ENCODE peak calls at places on chromosomes 16 and 17, in six cellular contexts. C, T, H, B, M and U are unnamed samples.

GRCh38 chr17:51044964-51045363 is 75.7 kb downstream of the SPAG9 start:
- DNase-seq in B (no peak), M (no peak), T (no peak), H (no peak), C (no peak), U (no peak)

GRCh38 chr16:51834131-51834530 is 683.1 kb upstream of the SALL1 start:
- DNase-seq in H (no peak), C (peak; percentile 40), T (no peak), M (no peak), B (no peak), U (no peak)

GRCh38 chr16:62249069-62249468 is 212.8 kb upstream of the CDH8 start:
- DNase-seq in B (no peak), T (no peak), M (no peak), H (no peak), C (no peak), U (no peak)

GRCh38 chr16:73956592-73957495 is 339.8 kb upstream of the PSMD7 start:
- DNase-seq in T (peak; percentile 52), B (peak; percentile 39), H (peak; percentile 70), C (peak; percentile 63), M (no peak), U (no peak)

GRCh38 chr17:14245629-14246028 is 9.0 kb upstream of the CDRT15 start:
- DNase-seq in M (no peak), H (no peak), B (no peak), C (no peak), T (no peak), U (no peak)

GRCh38 chr17:62057696-62058095 is 7.4 kb downstream of the MED13 start:
- DNase-seq in H (no peak), B (no peak), T (no peak), M (no peak), C (no peak), U (no peak)

GRCh38 chr16:88533381-88533831 is 36.8 kb upstream of the ZC3H18 start:
- DNase-seq in C (peak; percentile 16), B (no peak), H (peak; percentile 7), M (no peak), T (no peak), U (no peak)

GRCh38 chr17:75289832-75290337 is 652 bp upstream of the SLC25A19 start:
- DNase-seq in H (peak; percentile 48), T (no peak), B (no peak), C (peak; percentile 64), M (no peak), U (no peak)

GRCh38 chr16:80938035-80938927 is 68.4 kb downstream of the CMC2 start:
- DNase-seq in C (peak; percentile 98), M (no peak), H (no peak), B (peak; percentile 92), T (no peak), U (no peak)

GRCh38 chr17:79678856-79679255 is 51.9 kb upstream of the ENPP7 start:
- DNase-seq in C (no peak), B (no peak), M (no peak), T (no peak), H (no peak), U (no peak)

GRCh38 chr17:62617894-62618472 is 9.5 kb upstream of the MRC2 start:
- DNase-seq in C (no peak), T (no peak), B (no peak), H (no peak), M (no peak), U (no peak)

GRCh38 chr16:8935989-8936388 is 27.7 kb downstream of the USP7 start:
- DNase-seq in C (no peak), H (no peak), T (peak; percentile 65), B (no peak), M (no peak), U (no peak)

GRCh38 chr16:78307824-78308528 is 208.5 kb downstream of the WWOX start:
- DNase-seq in C (no peak), B (no peak), T (no peak), H (no peak), M (no peak), U (no peak)

GRCh38 chr17:78933025-78933958 is 8.1 kb upstream of the TIMP2 start:
- DNase-seq in B (peak; percentile 84), C (peak; percentile 96), M (no peak), T (peak; percentile 35), H (no peak), U (no peak)

GRCh38 chr16:28823291-28823718 is 506 bp downstream of the ATXN2L start:
- DNase-seq in B (no peak), H (peak; percentile 33), M (no peak), T (no peak), C (no peak), U (no peak)

GRCh38 chr17:55177159-55177913 is 87.4 kb upstream of the HLF start:
- DNase-seq in B (no peak), C (no peak), M (no peak), T (peak; percentile 61), H (no peak), U (no peak)

GRCh38 chr17:78961571-78961970 is 18.2 kb downstream of the LGALS3BP start:
- DNase-seq in H (no peak), M (no peak), C (no peak), B (no peak), T (peak; percentile 20), U (no peak)

GRCh38 chr16:4052801-4053662 is 63.2 kb downstream of the ADCY9 start:
- DNase-seq in M (peak; percentile 26), B (peak; percentile 59), H (no peak), T (no peak), C (peak; percentile 71), U (peak; percentile 39)

GRCh38 chr16:89054714-89055113 is 38.9 kb upstream of the ACSF3 start:
- DNase-seq in C (no peak), H (no peak), M (no peak), B (no peak), T (no peak), U (no peak)

GRCh38 chr17:39462644-39463375 is 1.5 kb downstream of the CDK12 start:
- DNase-seq in B (no peak), H (no peak), C (no peak), T (no peak), M (no peak), U (no peak)

GRCh38 chr17:45722161-45722560 is 62.0 kb upstream of the CRHR1 start:
- DNase-seq in B (no peak), M (no peak), H (peak; percentile 57), T (peak; percentile 89), C (peak; percentile 29), U (no peak)
- TF ChIP-seq CTCF in B (no peak), M (no peak), H (peak; percentile 72), T (peak; percentile 78), C (peak; percentile 73), U (peak; percentile 69)

GRCh38 chr16:85825326-85825725 is 25.8 kb downstream of the COX4I1 start:
- DNase-seq in M (no peak), H (no peak), T (peak; percentile 49), B (no peak), C (no peak), U (no peak)
- TF ChIP-seq CTCF in M (no peak), H (no peak), T (peak; percentile 60), B (no peak), C (peak; percentile 33), U (peak; percentile 19)

GRCh38 chr17:31466096-31466495 is 74.6 kb downstream of the RAB11FIP4 start:
- DNase-seq in B (no peak), H (peak; percentile 22), T (no peak), C (no peak), M (no peak), U (no peak)

GRCh38 chr17:31470592-31470991 is 79.1 kb downstream of the RAB11FIP4 start:
- DNase-seq in B (no peak), M (no peak), C (no peak), H (no peak), T (no peak), U (no peak)

GRCh38 chr17:31467502-31468256 is 76.2 kb downstream of the RAB11FIP4 start:
- DNase-seq in H (no peak), B (no peak), M (no peak), C (no peak), T (no peak), U (no peak)

GRCh38 chr17:31472137-31472536 is 80.7 kb downstream of the RAB11FIP4 start:
- DNase-seq in B (no peak), M (no peak), H (no peak), C (no peak), T (no peak), U (no peak)

GRCh38 chr17:31469959-31470358 is 78.5 kb downstream of the RAB11FIP4 start:
- DNase-seq in B (no peak), T (peak; percentile 75), C (no peak), M (no peak), H (no peak), U (no peak)
- TF ChIP-seq CTCF in B (no peak), T (no peak), C (no peak), M (no peak), H (no peak), U (no peak)

DNA sequence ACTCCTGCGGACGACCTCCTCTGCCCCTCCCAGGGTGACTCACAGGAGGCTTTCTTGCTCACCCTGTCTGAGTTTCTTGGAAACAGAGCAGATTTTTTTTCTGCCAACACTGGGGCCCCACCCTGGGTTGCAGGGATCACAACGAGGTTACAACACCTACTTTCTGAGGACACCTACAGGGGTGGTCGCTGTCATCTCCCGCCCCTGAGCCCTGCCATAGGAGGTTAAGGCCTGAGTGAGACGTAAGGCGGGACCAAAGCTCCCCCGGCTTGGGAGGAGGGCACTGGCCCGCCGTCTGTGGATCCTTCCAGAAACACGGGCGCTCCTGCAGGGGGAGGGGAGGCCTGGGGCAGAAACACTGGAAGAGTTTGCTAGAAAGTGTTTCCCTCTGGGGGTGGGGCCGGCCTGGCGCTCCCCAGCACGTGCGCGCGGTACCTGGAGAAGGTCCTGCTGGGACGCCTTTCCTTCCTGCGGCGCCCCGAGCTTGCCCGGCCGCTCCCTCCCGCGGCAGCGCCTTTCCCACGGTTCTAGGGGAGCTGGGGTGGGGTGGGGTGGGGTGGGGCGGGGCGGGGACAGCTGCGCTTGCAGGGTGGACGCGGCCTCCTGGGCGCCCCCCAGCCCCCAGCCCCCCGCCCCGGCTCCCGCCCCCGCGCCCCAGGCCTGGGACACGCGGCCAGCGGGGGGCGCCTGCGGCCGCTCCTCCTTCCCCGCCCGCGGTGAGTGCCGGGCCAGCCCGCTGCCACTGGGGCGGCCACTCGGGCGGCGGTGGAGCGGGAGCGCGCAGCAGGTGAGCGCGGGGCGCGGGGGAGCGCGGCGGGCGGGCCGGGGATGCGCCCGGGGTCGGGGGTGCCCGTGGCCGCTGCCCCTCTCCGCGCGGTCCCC is 20.7 kb upstream of the ADCY7 start:
- DNase-seq in H (peak; percentile 67), M (peak; percentile 56), T (no peak), C (peak; percentile 48), B (no peak), U (no peak)
- TF ChIP-seq CTCF in H (peak; percentile 5), M (peak; percentile 45), T (no peak), C (peak; percentile 62), B (no peak), U (peak; percentile 30)

DNA sequence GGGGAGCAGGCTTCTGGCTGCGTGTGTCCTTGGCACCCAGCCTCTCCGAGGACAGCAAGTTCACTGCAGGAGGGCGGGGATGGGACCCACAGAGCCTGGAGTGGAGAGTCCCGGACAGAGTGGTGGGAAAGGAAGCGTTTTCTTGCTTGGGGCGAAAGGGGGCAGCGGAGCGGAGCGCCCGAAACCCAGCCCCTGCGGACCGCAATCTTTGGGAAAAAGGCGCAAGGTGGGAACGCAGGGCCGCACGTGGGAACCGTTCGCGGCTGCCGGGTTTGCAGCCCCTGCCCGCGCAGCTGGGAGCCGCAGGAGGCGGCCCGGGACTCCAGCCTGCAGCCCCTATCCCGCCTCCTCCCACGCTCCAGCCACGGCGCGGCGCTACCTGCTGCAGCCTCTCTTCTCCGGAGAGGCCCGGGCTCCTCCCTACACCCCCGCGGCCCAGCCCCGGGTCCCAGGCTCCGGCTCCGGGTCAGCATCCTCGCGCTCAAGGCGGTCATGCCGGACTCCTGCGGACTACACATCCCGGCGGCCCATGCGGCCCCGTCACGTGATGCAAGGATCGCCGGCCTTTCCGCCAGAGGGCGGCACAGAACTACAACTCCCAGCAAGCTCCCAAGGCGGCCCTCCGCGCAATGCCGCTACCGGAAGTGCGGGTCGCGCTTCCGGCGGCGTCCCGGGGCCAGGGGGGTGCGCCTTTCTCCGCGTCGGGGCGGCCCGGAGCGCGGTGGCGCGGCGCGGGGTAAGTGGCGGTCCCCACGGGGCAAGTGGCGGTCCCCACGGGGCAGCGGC is at the start of the genes NTHL1 and TSC2:
- DNase-seq in H (peak; percentile 98), B (peak; percentile 87), T (peak; percentile 98), M (peak; percentile 92), C (peak; percentile 95), U (peak; percentile 98)
- TF ChIP-seq CTCF in H (peak; percentile 26), B (peak; percentile 23), T (peak; percentile 32), M (peak; percentile 41), C (peak; percentile 81), U (peak; percentile 42)